ENCODE peak calls at places on chromosomes 11 and 22, in five cellular contexts. H is A549, A is fibroblast of pulmonary artery, O is OCI-LY7, C is H9. V is an unnamed sample.

GRCh38 chr11:77126156-77126775 is 1.8 kb upstream of the MYO7A start:
- DNase-seq in H (no peak), O (no peak), A (no peak), C (no peak), V (no peak)

GRCh38 chr22:29215012-29215860 is 9.5 kb downstream of the EMID1 start:
- DNase-seq in H (no peak), A (no peak), O (no peak), C (no peak), V (no peak)

GRCh38 chr11:94655291-94655690 is 88.1 kb downstream of the PIWIL4 start:
- DNase-seq in A (no peak), C (peak; percentile 26), H (no peak), O (no peak), V (no peak)

GRCh38 chr11:3962406-3962840 is 107.0 kb downstream of the STIM1 start:
- DNase-seq in C (no peak), O (no peak), A (no peak), H (no peak), V (no peak)

GRCh38 chr11:69760319-69760718 is 14.8 kb downstream of the FGF4 start:
- DNase-seq in A (no peak), H (no peak), C (no peak), O (no peak), V (no peak)

GRCh38 chr22:45442120-45442519 is 28.6 kb downstream of the RIBC2 start:
- DNase-seq in H (no peak), A (no peak), O (no peak), C (no peak), V (no peak)

GRCh38 chr11:79262221-79262620 is 178.6 kb downstream of the TENM4 start:
- DNase-seq in A (peak; percentile 16), H (no peak), O (no peak), C (no peak), V (no peak)

GRCh38 chr11:43245471-43245870 is 66.3 kb upstream of the API5 start:
- DNase-seq in O (no peak), H (no peak), A (no peak), C (no peak), V (no peak)

GRCh38 chr11:76140912-76141574 is 65.3 kb downstream of the WNT11 start:
- DNase-seq in C (no peak), O (no peak), A (no peak), H (no peak), V (no peak)

GRCh38 chr11:72764503-72764902 is 12.3 kb upstream of the ARAP1 start:
- DNase-seq in H (no peak), A (no peak), C (peak; percentile 96), O (no peak), V (no peak)

GRCh38 chr11:72631806-72632731 is 42.2 kb downstream of the PDE2A start:
- DNase-seq in C (no peak), O (no peak), H (no peak), A (peak; percentile 30), V (peak; percentile 9)

GRCh38 chr11:57095417-57095816 is 86.3 kb upstream of the LRRC55 start:
- DNase-seq in H (no peak), O (no peak), C (no peak), A (no peak), V (no peak)

GRCh38 chr11:71472941-71473792 is 20.2 kb downstream of the NADSYN1 start:
- DNase-seq in C (no peak), A (no peak), H (no peak), O (no peak), V (no peak)

GRCh38 chr22:23397008-23397617 is 183.0 kb downstream of the IGLL1 start:
- DNase-seq in O (no peak), C (no peak), H (no peak), A (no peak), V (no peak)

DNA sequence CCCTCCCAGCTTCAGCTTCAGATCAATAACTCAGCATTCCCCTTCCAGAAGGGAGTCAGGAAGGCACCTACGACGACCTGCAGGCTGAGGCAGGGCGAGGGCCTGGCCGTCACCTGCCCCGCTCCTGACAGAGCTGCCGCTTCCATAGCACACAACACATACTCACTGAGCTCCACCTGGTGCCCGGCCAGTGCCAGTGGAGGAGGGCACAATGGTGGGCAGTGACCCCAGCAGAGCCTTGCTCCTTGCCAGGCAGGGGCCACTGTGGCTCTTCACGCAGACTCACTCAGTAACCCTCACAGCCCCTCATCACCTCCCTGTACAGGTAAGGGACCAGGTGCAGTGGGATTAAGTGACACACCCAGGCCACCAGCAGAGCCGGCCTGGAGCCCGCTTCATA is 24.6 kb downstream of the LRFN4 start:
- DNase-seq in O (no peak), A (no peak), C (no peak), H (no peak), V (no peak)
- TF ChIP-seq CTCF in O (peak; percentile 31), A (no peak), C (no peak), H (no peak), V (no peak)

GRCh38 chr11:123741159-123741951 is at the start of gene ZNF202:
- DNase-seq in H (peak; percentile 52), A (peak; percentile 93), C (peak; percentile 91), O (peak; percentile 94), V (peak; percentile 88)
- TF ChIP-seq CTCF in H (no peak), A (no peak), C (peak; percentile 54), O (no peak), V (peak; percentile 27)

DNA sequence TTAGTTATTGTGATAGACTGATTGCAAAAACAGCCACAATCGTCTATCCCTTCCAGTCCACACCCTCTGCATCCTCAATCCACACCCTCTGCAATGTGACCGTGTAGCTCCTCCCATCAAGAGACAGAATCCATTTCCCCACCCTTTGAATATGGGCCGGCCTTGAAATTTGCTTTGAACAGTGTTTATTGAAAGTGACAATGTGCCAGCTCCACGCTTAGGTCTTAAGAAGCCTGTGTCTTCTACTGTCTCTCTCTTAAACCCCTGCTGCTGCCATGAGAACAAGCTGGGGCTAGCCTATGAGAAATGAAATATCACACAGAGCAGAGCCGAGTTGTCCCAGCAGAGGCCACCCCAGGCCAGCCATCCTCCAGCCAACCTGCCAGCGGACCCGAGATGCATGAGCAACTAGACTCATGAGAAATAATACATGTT is 22.3 kb upstream of the MICAL2 start:
- DNase-seq in A (peak; percentile 68), H (no peak), O (no peak), C (no peak), V (peak; percentile 73)
- TF ChIP-seq CTCF in A (peak; percentile 43), H (peak; percentile 30), O (no peak), C (no peak), V (peak; percentile 52)

DNA sequence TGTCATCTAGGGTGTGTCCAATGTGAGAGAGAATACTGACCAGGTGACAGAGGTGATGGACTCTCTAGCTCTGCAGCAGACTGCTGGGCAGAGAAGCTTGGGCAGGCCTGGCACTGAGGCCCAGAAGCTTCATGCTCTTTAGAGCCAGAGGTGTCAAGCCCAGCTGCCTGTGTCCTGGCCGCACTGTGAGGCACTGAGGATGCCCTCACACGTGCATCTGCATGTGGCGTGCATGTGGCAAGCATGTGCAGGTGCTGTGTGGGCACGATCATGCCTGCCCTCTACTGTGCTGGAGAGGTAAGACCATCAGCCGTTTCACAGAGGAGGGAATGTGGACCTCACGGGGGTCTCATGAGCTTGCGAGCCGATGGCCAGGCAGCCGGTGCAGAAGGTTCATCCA is 15.8 kb upstream of the TXNRD2 start:
- DNase-seq in O (no peak), A (no peak), C (no peak), H (no peak), V (no peak)
- TF ChIP-seq CTCF in O (peak; percentile 57), A (no peak), C (peak; percentile 31), H (no peak), V (no peak)

GRCh38 chr11:125062196-125062930 is 742 bp upstream of the SLC37A2 start:
- DNase-seq in A (no peak), O (no peak), C (no peak), H (no peak), V (no peak)

GRCh38 chr11:125062931-125063428 is at the start of gene SLC37A2:
- DNase-seq in O (peak; percentile 60), C (peak; percentile 71), H (peak; percentile 44), A (peak; percentile 50), V (peak; percentile 47)

GRCh38 chr11:125061237-125061636 is 1.9 kb upstream of the SLC37A2 start:
- DNase-seq in A (no peak), H (no peak), C (no peak), O (no peak), V (no peak)

GRCh38 chr11:125063429-125064043 is 431 bp downstream of the SLC37A2 start:
- DNase-seq in C (peak; percentile 56), H (no peak), A (no peak), O (no peak), V (no peak)

GRCh38 chr11:125064070-125064469 is 965 bp downstream of the SLC37A2 start:
- DNase-seq in C (no peak), H (no peak), A (no peak), O (no peak), V (no peak)
- TF ChIP-seq CTCF in C (no peak), H (no peak), A (no peak), O (no peak), V (no peak)

GRCh38 chr11:111851636-111852035 is 19.7 kb downstream of the ALG9 start:
- DNase-seq in H (no peak), C (no peak), A (peak; percentile 53), O (peak; percentile 15), V (peak; percentile 36)
- TF ChIP-seq CTCF in H (peak; percentile 25), C (peak; percentile 57), A (peak; percentile 66), O (peak; percentile 74), V (peak; percentile 55)

GRCh38 chr11:73931039-73931645 is 19.7 kb upstream of the DNAJB13 start:
- DNase-seq in O (peak; percentile 74), A (peak; percentile 91), C (peak; percentile 66), H (peak; percentile 49), V (peak; percentile 77)
- TF ChIP-seq CTCF in O (peak; percentile 80), A (peak; percentile 53), C (peak; percentile 76), H (peak; percentile 72), V (peak; percentile 31)

DNA sequence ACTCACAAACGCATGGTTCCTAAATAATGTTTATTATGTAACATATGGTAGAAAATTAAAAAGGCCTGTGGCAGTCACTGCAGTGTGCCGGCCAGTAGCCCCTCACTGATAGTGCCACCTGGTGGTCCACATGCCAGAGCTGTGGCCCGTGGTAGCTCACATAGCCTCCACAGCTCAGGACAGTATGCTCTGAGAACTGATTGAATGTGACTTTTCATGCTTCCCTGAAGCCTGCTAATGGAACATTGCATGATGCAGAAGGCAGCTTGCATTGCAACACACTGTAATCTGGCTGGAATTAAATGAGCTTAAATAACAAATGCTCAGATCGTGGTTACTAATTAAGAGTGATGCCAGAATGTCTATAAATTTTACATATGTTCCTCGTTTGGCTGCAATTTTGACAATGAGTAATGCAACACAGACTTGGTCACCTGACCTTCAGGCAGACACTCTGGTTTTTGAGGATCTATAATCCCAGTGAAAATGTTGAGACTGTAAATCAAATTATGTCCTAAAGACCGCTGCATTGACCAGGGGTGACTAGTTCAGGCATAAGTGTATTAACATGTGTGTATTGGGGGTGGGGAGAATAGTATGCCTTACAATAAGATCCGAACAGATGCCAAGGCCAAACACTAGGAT is 566.4 kb downstream of the METTL15 start:
- DNase-seq in A (peak; percentile 42), O (peak; percentile 13), H (no peak), C (peak; percentile 51), V (peak; percentile 64)
- TF ChIP-seq CTCF in A (peak; percentile 33), O (peak; percentile 63), H (peak; percentile 20), C (peak; percentile 75), V (peak; percentile 37)